ENCODE peak calls at places on chromosomes 1 and 21, in ten cellular contexts. E is BE2C; J is DMS153; U is activated naive CD4-positive, alpha-beta T cell treated with anti-CD3 and anti-CD28 coated beads, Interleukin-2, amount 50 U/mL, for 16 hours; V is NCI-H1105; Z is right lobe of liver; K is HT1080; L is stomach; S is activated CD4-positive, alpha-beta memory T cell treated with anti-CD3 and anti-CD28 coated beads for 36 hours; G is heart left ventricle. I is an unnamed sample.
A peak's percentile ranks its signal among the peaks of the same experiment; 100 is the strongest.

GRCh38 chr21:33219961-33220360 is 9.8 kb upstream of the IFNAR2 start:
- DNase-seq in Z (no peak), S (no peak), K (no peak), J (no peak), V (no peak), L (no peak), G (no peak), E (no peak), U (no peak), I (no peak)

GRCh38 chr1:234987415-234988159 is 141.1 kb downstream of the TOMM20 start:
- DNase-seq in V (no peak), U (no peak), J (no peak), L (peak; percentile 79), Z (peak; percentile 73), G (peak; percentile 76), S (peak; percentile 56), E (no peak), K (peak; percentile 52), I (no peak)

GRCh38 chr1:46802081-46802480 is 3.2 kb downstream of the CYP4B1 start:
- DNase-seq in U (no peak), J (peak; percentile 47), K (no peak), V (no peak), Z (no peak), G (no peak), S (no peak), E (no peak), L (no peak), I (no peak)

GRCh38 chr1:212684076-212684475 is 15.6 kb downstream of the BATF3 start:
- DNase-seq in V (no peak), G (no peak), L (no peak), S (no peak), E (no peak), Z (no peak), K (no peak), U (no peak), J (no peak), I (no peak)

GRCh38 chr1:47992720-47993119 is 4.5 kb downstream of the TRABD2B start:
- DNase-seq in J (no peak), G (peak; percentile 41), E (no peak), K (no peak), Z (no peak), U (no peak), V (no peak), L (no peak), S (no peak), I (no peak)

GRCh38 chr1:114828251-114828650 is 26.4 kb upstream of the SYCP1 start:
- DNase-seq in U (no peak), K (peak; percentile 79), L (no peak), G (no peak), V (no peak), J (no peak), E (no peak), Z (no peak), S (no peak), I (no peak)

GRCh38 chr1:9989773-9990172 is 7.3 kb upstream of the RBP7 start:
- DNase-seq in J (no peak), E (no peak), S (no peak), K (no peak), U (no peak), Z (no peak), L (no peak), G (no peak), V (no peak), I (no peak)

GRCh38 chr1:187032982-187033705 is 204.4 kb downstream of the PLA2G4A start:
- DNase-seq in L (no peak), E (no peak), G (no peak), K (peak; percentile 46), S (no peak), J (no peak), U (no peak), V (no peak), Z (no peak), I (no peak)

GRCh38 chr1:223724376-223724775 is 12.0 kb downstream of the CAPN2 start:
- DNase-seq in G (no peak), J (no peak), E (no peak), K (no peak), L (no peak), Z (no peak), U (no peak), S (no peak), V (no peak), I (no peak)

GRCh38 chr1:234928642-234929041 is 200.0 kb downstream of the TOMM20 start:
- DNase-seq in L (no peak), G (no peak), U (no peak), V (no peak), S (peak; percentile 7), J (no peak), K (no peak), Z (no peak), E (no peak), I (no peak)

GRCh38 chr1:229479660-229480399 is 28.3 kb downstream of the NUP133 start:
- DNase-seq in V (no peak), J (no peak), K (no peak), G (no peak), U (no peak), S (no peak), E (no peak), Z (no peak), L (no peak), I (no peak)

GRCh38 chr1:202143768-202144509 is 598 bp downstream of the ARL8A start:
- DNase-seq in J (no peak), K (no peak), Z (peak; percentile 56), S (peak; percentile 50), U (peak; percentile 36), E (no peak), V (peak; percentile 39), G (peak; percentile 48), L (no peak), I (no peak)

GRCh38 chr1:71641903-71642302 is 561.1 kb upstream of the ZRANB2 start:
- DNase-seq in E (no peak), Z (no peak), J (no peak), V (no peak), S (no peak), G (no peak), K (no peak), L (no peak), U (no peak), I (no peak)

GRCh38 chr1:246987083-246987690 is 20.7 kb downstream of the ZNF695 start:
- DNase-seq in G (no peak), K (no peak), L (no peak), E (no peak), Z (no peak), V (no peak), S (no peak), U (no peak), J (no peak), I (no peak)

GRCh38 chr1:48228156-48228555 is 5.6 kb downstream of the SLC5A9 start:
- DNase-seq in V (no peak), K (peak; percentile 13), S (no peak), U (no peak), G (no peak), J (no peak), L (no peak), E (no peak), Z (no peak), I (no peak)

GRCh38 chr1:20494609-20495311 is 8.8 kb upstream of the CAMK2N1 start:
- DNase-seq in K (peak; percentile 92), G (no peak), Z (no peak), U (no peak), L (no peak), E (no peak), V (no peak), J (no peak), S (no peak), I (peak; percentile 61)

GRCh38 chr1:224333309-224333926 is 3.4 kb upstream of the NVL start:
- DNase-seq in G (no peak), S (no peak), E (peak; percentile 30), L (no peak), U (no peak), V (peak; percentile 45), Z (no peak), K (peak; percentile 67), J (peak; percentile 77), I (no peak)

GRCh38 chr1:151061012-151061401 is 810 bp downstream of the MLLT11 start:
- DNase-seq in U (no peak), V (no peak), J (no peak), L (no peak), K (no peak), S (no peak), Z (no peak), G (no peak), E (peak; percentile 66), I (no peak)

GRCh38 chr1:195202271-195202670 is 1406.0 kb downstream of the KCNT2 start:
- DNase-seq in U (no peak), L (no peak), G (no peak), S (no peak), K (no peak), Z (no peak), V (peak; percentile 19), J (peak; percentile 85), E (no peak), I (no peak)

GRCh38 chr1:33473900-33474299 is 1.5 kb downstream of the ZSCAN20 start:
- DNase-seq in S (no peak), K (peak; percentile 46), E (no peak), G (peak; percentile 30), Z (no peak), U (no peak), J (no peak), V (no peak), L (no peak), I (no peak)

GRCh38 chr1:235069577-235070563 is 58.8 kb downstream of the TOMM20 start:
- DNase-seq in G (peak; percentile 74), U (no peak), L (peak; percentile 95), Z (peak; percentile 92), K (peak; percentile 97), S (no peak), E (no peak), J (peak; percentile 83), V (peak; percentile 62), I (peak; percentile 90)

GRCh38 chr21:22352088-22352487 is 1353.9 kb downstream of the NCAM2 start:
- DNase-seq in J (no peak), Z (no peak), E (no peak), G (no peak), L (no peak), S (no peak), U (no peak), V (no peak), K (peak; percentile 17), I (no peak)

GRCh38 chr21:21213297-21213696 is 215.1 kb downstream of the NCAM2 start:
- DNase-seq in J (no peak), Z (no peak), V (no peak), L (no peak), G (no peak), E (no peak), K (no peak), S (no peak), U (no peak), I (no peak)

GRCh38 chr1:244068563-244068962 is 17.5 kb downstream of the ZBTB18 start:
- DNase-seq in E (no peak), J (no peak), G (no peak), S (no peak), Z (no peak), U (no peak), V (no peak), L (no peak), K (peak; percentile 51), I (no peak)

GRCh38 chr1:182595641-182596240 is 6.7 kb upstream of the RNASEL start:
- DNase-seq in J (peak; percentile 61), L (peak; percentile 80), Z (peak; percentile 64), E (peak; percentile 78), G (peak; percentile 68), U (peak; percentile 68), V (peak; percentile 20), K (peak; percentile 33), S (peak; percentile 80), I (no peak)

GRCh38 chr1:23742670-23743286 is 493 bp upstream of the ELOA start:
- DNase-seq in V (no peak), L (no peak), U (no peak), K (peak; percentile 8), J (no peak), E (no peak), Z (no peak), G (peak; percentile 23), S (peak; percentile 38), I (no peak)

I was measured in RWPE2.